ENCODE peak calls at places on chromosomes 5 and 9, in ten cellular contexts. T, B, L, V, O, F, X, Z, P and K are unnamed samples.
A peak's percentile ranks its signal among the peaks of the same experiment; 100 is the strongest.

GRCh38 chr9:100213730-100214477 is 114.9 kb downstream of the INVS start:
- DNase-seq in B (no peak), P (no peak), V (no peak), X (peak; percentile 44), F (no peak), O (no peak), L (no peak), T (no peak), Z (no peak), K (no peak)

GRCh38 chr9:99192786-99193465 is 28.8 kb downstream of the ALG2 start:
- DNase-seq in B (no peak), O (no peak), V (no peak), F (no peak), Z (no peak), T (no peak), L (no peak), P (no peak), X (peak; percentile 18), K (no peak)

GRCh38 chr5:150278916-150279315 is 10.7 kb downstream of the CAMK2A start:
- DNase-seq in P (no peak), L (no peak), Z (no peak), T (no peak), F (no peak), B (no peak), O (no peak), V (no peak), X (no peak), K (no peak)

GRCh38 chr9:76269789-76270188 is 124.4 kb downstream of the RFK start:
- DNase-seq in T (no peak), Z (no peak), P (no peak), B (no peak), L (no peak), F (no peak), O (no peak), X (peak; percentile 20), V (no peak), K (no peak)

GRCh38 chr5:139148306-139148705 is 49.9 kb downstream of the SIL1 start:
- DNase-seq in O (no peak), L (no peak), V (no peak), F (peak; percentile 82), Z (no peak), T (peak; percentile 63), B (no peak), X (no peak), P (no peak), K (no peak)

GRCh38 chr9:128383791-128384190 is 12.6 kb downstream of the URM1 start:
- DNase-seq in V (no peak), L (no peak), T (no peak), F (no peak), X (no peak), Z (no peak), P (no peak), O (no peak), B (no peak), K (no peak)

GRCh38 chr9:136551401-136552116 is 5.7 kb upstream of the NOTCH1 start:
- DNase-seq in Z (peak; percentile 86), B (peak; percentile 79), P (no peak), T (peak; percentile 49), L (peak; percentile 93), O (peak; percentile 94), X (peak; percentile 58), V (no peak), F (peak; percentile 64), K (peak; percentile 79)

GRCh38 chr5:89047591-89047990 is 164.6 kb upstream of the MEF2C start:
- DNase-seq in T (no peak), O (no peak), X (no peak), L (no peak), Z (no peak), P (no peak), V (no peak), F (no peak), B (no peak), K (no peak)

GRCh38 chr9:113602126-113603119 is 138.9 kb downstream of the RGS3 start:
- DNase-seq in B (peak; percentile 48), V (no peak), O (peak; percentile 95), F (peak; percentile 58), P (peak; percentile 87), L (peak; percentile 94), X (no peak), T (peak; percentile 54), Z (peak; percentile 87), K (peak; percentile 82)
- H3K27ac ChIP-seq in B (peak overlapping the region; percentile 39), V (no peak overlapping the region), O (peak overlapping the region; percentile 74), F (peak overlapping the region; percentile 59), P (peak overlapping the region; percentile 38), L (peak overlapping the region; percentile 43), X (no peak overlapping the region), T (no peak overlapping the region), Z (peak overlapping the region; percentile 21), K (peak overlapping the region; percentile 97)

GRCh38 chr9:38423273-38423938 is 848 bp downstream of the IGFBPL1 start:
- DNase-seq in V (no peak), X (no peak), P (peak; percentile 9), L (no peak), Z (no peak), B (no peak), F (no peak), O (peak; percentile 33), T (no peak), K (no peak)

GRCh38 chr9:38422555-38423245 is 1.6 kb downstream of the IGFBPL1 start:
- DNase-seq in P (peak; percentile 9), L (no peak), F (no peak), Z (no peak), T (no peak), O (peak; percentile 58), B (no peak), X (no peak), V (no peak), K (no peak)

GRCh38 chr9:38421498-38422211 is 2.6 kb downstream of the IGFBPL1 start:
- DNase-seq in Z (no peak), L (no peak), F (no peak), B (no peak), X (no peak), O (peak; percentile 24), V (no peak), P (no peak), T (no peak), K (no peak)

GRCh38 chr9:38424918-38425317 is 664 bp upstream of the IGFBPL1 start:
- DNase-seq in V (no peak), O (no peak), X (no peak), B (no peak), P (no peak), Z (no peak), F (no peak), T (no peak), L (no peak), K (no peak)

DNA sequence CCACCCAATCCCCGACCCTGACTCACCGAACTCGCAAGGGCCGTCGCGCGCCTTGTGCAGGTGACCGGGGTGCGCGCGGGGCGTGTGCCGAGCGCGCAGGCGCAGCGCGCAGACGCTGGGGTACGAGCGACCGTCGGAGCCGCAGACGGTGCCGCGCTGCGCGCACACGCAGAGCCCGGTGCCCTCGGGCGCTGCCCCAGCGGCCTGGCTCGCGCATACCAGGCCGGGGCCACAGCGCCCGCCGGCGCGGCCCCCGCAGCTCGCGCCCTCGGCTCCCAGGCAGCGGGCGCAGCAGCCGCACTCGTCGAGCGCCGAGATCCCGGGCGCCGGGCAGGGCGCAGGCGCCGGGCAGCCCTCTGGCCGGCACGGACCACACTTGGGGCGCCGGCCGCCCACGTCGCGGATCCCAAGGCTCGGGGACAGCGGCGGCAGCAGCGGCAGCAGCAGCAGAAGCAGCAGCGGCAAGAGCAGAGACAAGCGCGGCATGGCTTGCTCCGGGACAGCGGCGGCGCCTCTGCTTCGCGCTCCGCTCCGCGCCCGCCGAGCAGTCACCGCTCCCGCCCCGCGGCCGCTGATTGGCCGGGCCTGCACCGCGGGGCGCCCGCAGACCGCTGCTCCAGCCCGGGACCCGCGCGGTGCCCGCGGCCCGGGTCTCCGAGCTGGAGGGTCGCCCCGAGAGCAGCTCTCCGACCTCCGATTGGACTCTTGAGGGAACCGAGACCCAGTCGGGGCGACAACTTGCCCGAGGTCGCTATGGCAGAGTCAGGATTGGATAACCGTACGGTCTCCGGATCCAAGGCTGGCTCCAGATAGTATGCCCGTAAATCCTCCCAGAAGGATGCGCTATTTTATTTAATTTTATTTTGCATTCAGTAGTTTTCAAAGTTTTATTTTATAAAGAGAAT is at the start of gene IGFBPL1:
- DNase-seq in T (no peak), X (peak; percentile 47), B (no peak), Z (no peak), P (peak; percentile 42), F (no peak), O (peak; percentile 63), L (no peak), V (no peak), K (no peak)
- H3K4me3 ChIP-seq in T (peak within 1 kb of the TSS; percentile 7), X (peak within 1 kb of the TSS; percentile 64), B (peak within 1 kb of the TSS; percentile 39), Z (peak within 1 kb of the TSS; percentile 31), P (peak within 1 kb of the TSS; percentile 16), F (peak within 1 kb of the TSS; percentile 51), O (peak within 1 kb of the TSS; percentile 52), L (peak within 1 kb of the TSS; percentile 75), V (no peak within 1 kb of the TSS), K (no peak within 1 kb of the TSS)

GRCh38 chr5:14011089-14012004 is 66.9 kb upstream of the DNAH5 start:
- DNase-seq in X (peak; percentile 93), T (peak; percentile 87), F (peak; percentile 91), B (peak; percentile 84), P (peak; percentile 91), V (no peak), L (peak; percentile 92), Z (peak; percentile 93), O (peak; percentile 91), K (peak; percentile 87)

GRCh38 chr5:14004598-14005394 is 60.3 kb upstream of the DNAH5 start:
- DNase-seq in T (no peak), X (no peak), B (no peak), V (no peak), P (no peak), F (no peak), O (no peak), Z (no peak), L (no peak), K (no peak)

GRCh38 chr5:14008819-14009311 is 64.4 kb upstream of the DNAH5 start:
- DNase-seq in F (peak; percentile 60), P (peak; percentile 74), X (peak; percentile 82), O (no peak), Z (no peak), T (peak; percentile 33), L (no peak), B (no peak), V (no peak), K (no peak)

GRCh38 chr5:14006823-14007510 is 62.5 kb upstream of the DNAH5 start:
- DNase-seq in X (no peak), O (no peak), L (no peak), V (no peak), T (no peak), Z (peak; percentile 43), F (no peak), P (no peak), B (no peak), K (no peak)

DNA sequence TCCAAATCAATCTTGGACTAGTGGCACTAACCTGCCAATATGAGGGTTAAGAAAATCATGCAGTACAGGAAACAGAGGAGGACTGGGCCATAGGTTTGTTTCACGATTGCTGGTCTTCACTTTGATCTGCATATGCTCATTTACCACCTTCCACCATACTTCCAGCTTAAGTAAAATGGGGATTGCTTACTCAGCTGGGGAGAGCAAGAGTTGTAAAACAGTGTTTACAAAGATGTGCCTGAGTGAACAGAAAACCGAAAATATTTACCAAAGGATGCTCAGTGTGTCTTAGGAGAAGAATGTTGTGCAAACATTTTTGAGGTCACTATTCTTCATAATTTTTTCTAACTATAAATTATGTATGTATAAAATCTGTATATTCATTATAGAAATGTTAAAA is 65.1 kb upstream of the DNAH5 start:
- DNase-seq in X (peak; percentile 48), L (no peak), F (no peak), Z (no peak), T (no peak), P (no peak), O (no peak), B (no peak), V (no peak), K (no peak)
- H3K27ac ChIP-seq in X (peak overlapping the region; percentile 96), L (no peak overlapping the region), F (peak overlapping the region; percentile 54), Z (no peak overlapping the region), T (no peak overlapping the region), P (peak overlapping the region; percentile 82), O (no peak overlapping the region), B (no peak overlapping the region), V (no peak overlapping the region), K (no peak overlapping the region)

GRCh38 chr9:37028425-37029031 is 5.5 kb downstream of the PAX5 start:
- DNase-seq in L (no peak), V (no peak), B (no peak), P (no peak), T (no peak), Z (no peak), X (no peak), O (no peak), F (no peak), K (no peak)
- H3K4me3 ChIP-seq in L (no peak overlapping the region), V (no peak overlapping the region), B (no peak overlapping the region), P (no peak overlapping the region), T (no peak overlapping the region), Z (no peak overlapping the region), X (no peak overlapping the region), O (no peak overlapping the region), F (no peak overlapping the region), K (no peak overlapping the region)